ENCODE peak calls at places on chromosomes 4 and X, in nine cellular contexts. One of them, this sample, is unnamed.

GRCh38 chr4:82748781-82749504 is 49.7 kb downstream of the SCD5 start:
- DNase-seq in omental fat pad: no peak
- DNase-seq in hippocampal formation: no peak
- DNase-seq in AG09319: no peak
- DNase-seq in NCI-H1092: no peak
- DNase-seq in HFF-Myc: no peak
- DNase-seq in HepG2: no peak
- DNase-seq in central memory CD4-positive, alpha-beta T cell: no peak
- DNase-seq in BJ: no peak
- DNase-seq in this sample: no peak

GRCh38 chrX:151174581-151175282 is 1.7 kb upstream of the GPR50 start:
- DNase-seq in omental fat pad: no peak
- DNase-seq in hippocampal formation: no peak
- DNase-seq in AG09319: no peak
- DNase-seq in NCI-H1092: no peak
- DNase-seq in HFF-Myc: no peak
- DNase-seq in HepG2: no peak
- DNase-seq in central memory CD4-positive, alpha-beta T cell: no peak
- DNase-seq in BJ: no peak
- DNase-seq in this sample: no peak

GRCh38 chrX:64204701-64205440 is 637 bp downstream of the AMER1 start:
- DNase-seq in omental fat pad: no peak
- DNase-seq in hippocampal formation: peak
- DNase-seq in AG09319: no peak
- DNase-seq in NCI-H1092: no peak
- DNase-seq in HFF-Myc: no peak
- DNase-seq in HepG2: peak
- DNase-seq in central memory CD4-positive, alpha-beta T cell: no peak
- DNase-seq in BJ: no peak
- DNase-seq in this sample: peak

GRCh38 chr4:33340168-33340567 is 2620.0 kb downstream of the PCDH7 start:
- DNase-seq in omental fat pad: no peak
- DNase-seq in hippocampal formation: no peak
- DNase-seq in AG09319: no peak
- DNase-seq in NCI-H1092: no peak
- DNase-seq in HFF-Myc: no peak
- DNase-seq in HepG2: no peak
- DNase-seq in central memory CD4-positive, alpha-beta T cell: no peak
- DNase-seq in BJ: no peak
- DNase-seq in this sample: no peak

GRCh38 chr4:169922632-169923276 is 103.4 kb downstream of the MFAP3L start:
- DNase-seq in omental fat pad: no peak
- DNase-seq in hippocampal formation: no peak
- DNase-seq in AG09319: no peak
- DNase-seq in NCI-H1092: no peak
- DNase-seq in HFF-Myc: no peak
- DNase-seq in HepG2: no peak
- DNase-seq in central memory CD4-positive, alpha-beta T cell: no peak
- DNase-seq in BJ: no peak
- DNase-seq in this sample: no peak

GRCh38 chr4:5758741-5759140 is 47.7 kb downstream of the EVC start:
- DNase-seq in omental fat pad: no peak
- DNase-seq in hippocampal formation: no peak
- DNase-seq in AG09319: peak
- DNase-seq in NCI-H1092: no peak
- DNase-seq in HFF-Myc: peak
- DNase-seq in HepG2: no peak
- DNase-seq in central memory CD4-positive, alpha-beta T cell: no peak
- DNase-seq in BJ: peak
- DNase-seq in this sample: no peak

GRCh38 chrX:14964500-14964899 is 91.3 kb downstream of the MOSPD2 start:
- DNase-seq in omental fat pad: no peak
- DNase-seq in hippocampal formation: no peak
- DNase-seq in AG09319: no peak
- DNase-seq in NCI-H1092: no peak
- DNase-seq in HFF-Myc: peak
- DNase-seq in HepG2: no peak
- DNase-seq in central memory CD4-positive, alpha-beta T cell: no peak
- DNase-seq in BJ: no peak
- DNase-seq in this sample: no peak

GRCh38 chr4:20393486-20394100 is 141.9 kb downstream of the SLIT2 start:
- DNase-seq in omental fat pad: no peak
- DNase-seq in hippocampal formation: no peak
- DNase-seq in AG09319: no peak
- DNase-seq in NCI-H1092: no peak
- DNase-seq in HFF-Myc: no peak
- DNase-seq in HepG2: no peak
- DNase-seq in central memory CD4-positive, alpha-beta T cell: no peak
- DNase-seq in BJ: no peak
- DNase-seq in this sample: no peak

GRCh38 chrX:49249616-49250015 is 14.3 kb downstream of the CCDC22 start:
- DNase-seq in omental fat pad: no peak
- DNase-seq in hippocampal formation: no peak
- DNase-seq in AG09319: no peak
- DNase-seq in NCI-H1092: no peak
- DNase-seq in HFF-Myc: no peak
- DNase-seq in HepG2: no peak
- DNase-seq in central memory CD4-positive, alpha-beta T cell: no peak
- DNase-seq in BJ: no peak
- DNase-seq in this sample: no peak

This sample was measured in memory B cell.